ENCODE peak calls at places on chromosomes 13 and 19, in nine cellular contexts. T is NCI-H1436; A is cardiac fibroblast; C is NT2/D1; X is fibroblast of lung; O is astrocyte; V is SW480; Q is T follicular helper cell; H is stimulated activated CD4-positive, alpha-beta T cell treated with anti-CD3 and anti-CD28 coated beads, Interleukin-1b, Interleukin-23, amount 100 ng/mL, for 1 hour. G is an unnamed sample.

GRCh38 chr19:16051254-16052025 is 24.9 kb upstream of the TPM4 start:
- DNase-seq in T (no peak), A (peak; percentile 42), C (no peak), X (no peak), O (no peak), V (peak; percentile 47), Q (peak; percentile 16), H (no peak), G (no peak)

GRCh38 chr19:38304866-38305429 is 897 bp downstream of the C19orf33 start:
- DNase-seq in T (no peak), A (peak; percentile 59), C (peak; percentile 8), X (peak; percentile 36), O (no peak), V (peak; percentile 98), Q (no peak), H (no peak), G (peak; percentile 82)

GRCh38 chr19:18153555-18154134 is 682 bp downstream of the PIK3R2 start:
- DNase-seq in T (no peak), A (no peak), C (no peak), X (no peak), O (no peak), V (peak; percentile 53), Q (peak; percentile 22), H (no peak), G (no peak)

GRCh38 chr13:29905845-29906244 is 55.4 kb upstream of the UBL3 start:
- DNase-seq in T (no peak), A (peak; percentile 76), C (no peak), X (peak; percentile 68), O (peak; percentile 66), V (no peak), Q (no peak), H (no peak), G (no peak)

GRCh38 chr13:108220042-108220441 is 1.9 kb downstream of the ABHD13 start:
- DNase-seq in T (peak; percentile 40), A (no peak), C (no peak), X (no peak), O (no peak), V (peak; percentile 52), Q (no peak), H (no peak), G (no peak)

GRCh38 chr19:50432658-50433057 is at the start of gene MYBPC2:
- DNase-seq in T (no peak), A (peak; percentile 8), C (no peak), X (no peak), O (no peak), V (peak; percentile 45), Q (no peak), H (no peak), G (no peak)

GRCh38 chr19:51296331-51297093 is 14.9 kb upstream of the IGLON5 start:
- DNase-seq in T (no peak), A (no peak), C (no peak), X (no peak), O (no peak), V (peak; percentile 54), Q (no peak), H (no peak), G (no peak)

GRCh38 chr13:33199282-33199850 is 86.2 kb downstream of the STARD13 start:
- DNase-seq in T (no peak), A (no peak), C (no peak), X (no peak), O (no peak), V (no peak), Q (no peak), H (no peak), G (no peak)

GRCh38 chr19:2462635-2463421 is 6.1 kb upstream of the LMNB2 start:
- DNase-seq in T (no peak), A (peak; percentile 98), C (peak; percentile 99), X (peak; percentile 99), O (peak; percentile 99), V (peak; percentile 80), Q (no peak), H (no peak), G (peak; percentile 97)

G was measured in neuronal stem cell.